ENCODE peak calls at places on chromosomes 12 and 14, in six cellular contexts. One of them, this sample, is unnamed.

GRCh38 chr12:128387811-128388422 is 120.9 kb downstream of the TMEM132C start:
- DNase-seq in HCT116: no peak
- DNase-seq in neural progenitor cell: peak
- DNase-seq in psoas muscle: peak
- DNase-seq in AG04450: no peak
- DNase-seq in transverse colon: peak
- DNase-seq in this sample: peak

GRCh38 chr14:31561155-31561846 is at the start of gene NUBPL:
- DNase-seq in HCT116: peak
- DNase-seq in neural progenitor cell: peak
- DNase-seq in psoas muscle: peak
- DNase-seq in AG04450: peak
- DNase-seq in transverse colon: peak
- DNase-seq in this sample: peak

GRCh38 chr14:61219256-61219655 is 61.9 kb downstream of the TMEM30B start:
- DNase-seq in HCT116: no peak
- DNase-seq in neural progenitor cell: no peak
- DNase-seq in psoas muscle: no peak
- DNase-seq in AG04450: no peak
- DNase-seq in transverse colon: no peak
- DNase-seq in this sample: no peak

GRCh38 chr12:15209782-15210181 is 11.4 kb downstream of the RERG start:
- DNase-seq in HCT116: no peak
- DNase-seq in neural progenitor cell: no peak
- DNase-seq in psoas muscle: no peak
- DNase-seq in AG04450: no peak
- DNase-seq in transverse colon: no peak
- DNase-seq in this sample: no peak

GRCh38 chr12:99019798-99020197 is 374.7 kb downstream of the APAF1 start:
- DNase-seq in HCT116: no peak
- DNase-seq in neural progenitor cell: no peak
- DNase-seq in psoas muscle: no peak
- DNase-seq in AG04450: no peak
- DNase-seq in transverse colon: no peak
- DNase-seq in this sample: no peak

GRCh38 chr12:130880411-130880885 is 8.6 kb downstream of the RAN start:
- DNase-seq in HCT116: no peak
- DNase-seq in neural progenitor cell: no peak
- DNase-seq in psoas muscle: no peak
- DNase-seq in AG04450: no peak
- DNase-seq in transverse colon: no peak
- DNase-seq in this sample: no peak

GRCh38 chr14:98494582-98494981 is 777.4 kb downstream of the BCL11B start:
- DNase-seq in HCT116: no peak
- DNase-seq in neural progenitor cell: no peak
- DNase-seq in psoas muscle: no peak
- DNase-seq in AG04450: no peak
- DNase-seq in transverse colon: no peak
- DNase-seq in this sample: no peak

GRCh38 chr12:65867428-65867827 is 43.1 kb downstream of the HMGA2 start:
- DNase-seq in HCT116: no peak
- DNase-seq in neural progenitor cell: no peak
- DNase-seq in psoas muscle: no peak
- DNase-seq in AG04450: no peak
- DNase-seq in transverse colon: no peak
- DNase-seq in this sample: no peak

GRCh38 chr14:77088219-77088618 is 9.8 kb upstream of the CIPC start:
- DNase-seq in HCT116: peak
- DNase-seq in neural progenitor cell: peak
- DNase-seq in psoas muscle: no peak
- DNase-seq in AG04450: no peak
- DNase-seq in transverse colon: peak
- DNase-seq in this sample: no peak

GRCh38 chr14:36570065-36570464 is 12.3 kb downstream of the NKX2-8 start:
- DNase-seq in HCT116: no peak
- DNase-seq in neural progenitor cell: no peak
- DNase-seq in psoas muscle: no peak
- DNase-seq in AG04450: no peak
- DNase-seq in transverse colon: no peak
- DNase-seq in this sample: no peak

GRCh38 chr12:4979737-4980136 is 63.9 kb upstream of the KCNA5 start:
- DNase-seq in HCT116: no peak
- DNase-seq in neural progenitor cell: no peak
- DNase-seq in psoas muscle: no peak
- DNase-seq in AG04450: no peak
- DNase-seq in transverse colon: no peak
- DNase-seq in this sample: no peak

GRCh38 chr14:89283327-89284060 is 133.5 kb downstream of the FOXN3 start:
- DNase-seq in HCT116: no peak
- DNase-seq in neural progenitor cell: no peak
- DNase-seq in psoas muscle: no peak
- DNase-seq in AG04450: no peak
- DNase-seq in transverse colon: no peak
- DNase-seq in this sample: no peak

GRCh38 chr14:94354638-94355185 is 31.6 kb upstream of the SERPINA6 start:
- DNase-seq in HCT116: no peak
- DNase-seq in neural progenitor cell: no peak
- DNase-seq in psoas muscle: no peak
- DNase-seq in AG04450: no peak
- DNase-seq in transverse colon: no peak
- DNase-seq in this sample: no peak

GRCh38 chr14:94360945-94361565 is 27.3 kb downstream of the SERPINA1 start:
- DNase-seq in HCT116: no peak
- DNase-seq in neural progenitor cell: no peak
- DNase-seq in psoas muscle: no peak
- DNase-seq in AG04450: no peak
- DNase-seq in transverse colon: no peak
- DNase-seq in this sample: no peak

GRCh38 chr14:94357166-94357565 is 31.2 kb downstream of the SERPINA1 start:
- DNase-seq in HCT116: no peak
- DNase-seq in neural progenitor cell: no peak
- DNase-seq in psoas muscle: no peak
- DNase-seq in AG04450: no peak
- DNase-seq in transverse colon: no peak
- DNase-seq in this sample: no peak

GRCh38 chr14:94356379-94357056 is 31.9 kb downstream of the SERPINA1 start:
- DNase-seq in HCT116: no peak
- DNase-seq in neural progenitor cell: no peak
- DNase-seq in psoas muscle: no peak
- DNase-seq in AG04450: no peak
- DNase-seq in transverse colon: no peak
- DNase-seq in this sample: no peak

GRCh38 chr14:94355191-94355794 is 32.2 kb upstream of the SERPINA6 start:
- DNase-seq in HCT116: no peak
- DNase-seq in neural progenitor cell: peak
- DNase-seq in psoas muscle: peak
- DNase-seq in AG04450: peak
- DNase-seq in transverse colon: peak
- DNase-seq in this sample: no peak
- TF ChIP-seq CTCF in HCT116: no peak
- TF ChIP-seq CTCF in neural progenitor cell: peak
- TF ChIP-seq CTCF in psoas muscle: no peak
- TF ChIP-seq CTCF in AG04450: peak
- TF ChIP-seq CTCF in transverse colon: peak
- TF ChIP-seq CTCF in this sample: peak

DNA sequence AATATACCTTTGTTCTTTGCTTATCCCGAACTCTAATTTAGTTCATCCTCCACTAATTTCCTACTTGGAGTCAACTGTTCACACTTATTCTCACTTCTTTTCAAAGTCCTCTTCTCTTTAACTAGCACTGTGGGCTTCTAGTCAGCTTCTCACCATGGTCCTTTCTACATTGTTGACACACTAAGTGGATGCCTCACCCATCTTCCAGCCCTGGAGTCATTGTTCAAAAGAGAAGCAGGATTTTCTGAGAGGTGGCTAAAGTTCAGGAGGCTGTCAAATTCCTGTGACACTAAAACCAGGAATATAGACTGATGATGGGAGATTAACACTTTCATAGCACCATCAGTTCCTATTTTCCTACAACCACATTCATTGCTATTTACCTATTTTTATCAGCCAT is 99.3 kb downstream of the PHLDA1 start:
- DNase-seq in HCT116: no peak
- DNase-seq in neural progenitor cell: no peak
- DNase-seq in psoas muscle: no peak
- DNase-seq in AG04450: no peak
- DNase-seq in transverse colon: no peak
- DNase-seq in this sample: no peak
- H3K27ac ChIP-seq in HCT116: peak
- H3K27ac ChIP-seq in neural progenitor cell: no peak
- H3K27ac ChIP-seq in psoas muscle: no peak
- H3K27ac ChIP-seq in AG04450: no peak
- H3K27ac ChIP-seq in transverse colon: no peak
- H3K27ac ChIP-seq in this sample: no peak

DNA sequence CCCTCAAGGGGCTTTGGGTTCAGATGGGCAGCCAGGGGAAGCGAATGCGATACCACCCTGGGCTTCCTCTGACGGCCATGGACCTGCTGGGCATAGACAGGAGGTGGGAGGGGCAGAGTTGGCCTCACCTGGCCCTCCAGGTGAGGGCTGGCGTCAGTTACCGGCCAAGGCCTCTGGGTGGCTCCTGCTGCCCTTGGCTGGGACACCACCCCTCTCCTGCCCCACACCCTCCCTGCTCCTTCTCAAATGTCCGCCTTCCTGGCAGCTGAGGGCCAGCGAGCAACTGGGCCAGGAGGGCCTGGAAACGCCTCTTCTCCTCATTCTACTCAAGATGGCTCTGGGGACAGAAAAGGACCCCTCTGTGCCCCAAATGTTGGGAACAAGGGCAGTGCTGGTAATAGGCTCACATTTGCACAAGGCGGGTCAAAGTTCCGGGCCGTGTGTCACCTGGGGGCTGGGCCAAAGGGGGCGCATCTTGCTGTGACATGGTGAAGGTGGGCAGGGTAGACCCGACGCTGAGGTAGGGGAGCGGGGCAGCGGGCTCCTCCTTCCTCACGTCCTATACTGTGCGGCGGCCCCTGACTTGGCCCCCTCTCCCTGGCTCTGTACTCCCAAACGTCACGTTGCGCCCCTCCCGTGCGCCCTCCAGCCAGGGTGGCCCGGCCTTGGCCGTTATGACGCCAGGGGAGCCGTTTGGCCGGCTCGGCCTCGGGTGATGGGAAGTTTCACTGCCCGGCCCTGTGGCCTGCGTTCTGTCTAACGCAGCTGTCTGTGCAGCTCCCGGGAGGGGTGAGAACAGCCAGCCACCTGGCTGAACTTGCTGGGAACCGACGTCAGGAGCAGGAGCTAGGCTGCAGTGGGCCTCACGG is 18.1 kb upstream of the DLK1 start:
- DNase-seq in HCT116: peak
- DNase-seq in neural progenitor cell: peak
- DNase-seq in psoas muscle: peak
- DNase-seq in AG04450: no peak
- DNase-seq in transverse colon: peak
- DNase-seq in this sample: no peak
- TF ChIP-seq CTCF in HCT116: peak
- TF ChIP-seq CTCF in neural progenitor cell: peak
- TF ChIP-seq CTCF in psoas muscle: no peak
- TF ChIP-seq CTCF in AG04450: no peak
- TF ChIP-seq CTCF in transverse colon: peak
- TF ChIP-seq CTCF in this sample: no peak

GRCh38 chr12:21888464-21888863 is 52.8 kb downstream of the ABCC9 start:
- DNase-seq in HCT116: no peak
- DNase-seq in neural progenitor cell: no peak
- DNase-seq in psoas muscle: no peak
- DNase-seq in AG04450: no peak
- DNase-seq in transverse colon: no peak
- DNase-seq in this sample: no peak
- H3K27ac ChIP-seq in HCT116: no peak
- H3K27ac ChIP-seq in neural progenitor cell: no peak
- H3K27ac ChIP-seq in psoas muscle: no peak
- H3K27ac ChIP-seq in AG04450: no peak
- H3K27ac ChIP-seq in transverse colon: no peak
- H3K27ac ChIP-seq in this sample: no peak

DNA sequence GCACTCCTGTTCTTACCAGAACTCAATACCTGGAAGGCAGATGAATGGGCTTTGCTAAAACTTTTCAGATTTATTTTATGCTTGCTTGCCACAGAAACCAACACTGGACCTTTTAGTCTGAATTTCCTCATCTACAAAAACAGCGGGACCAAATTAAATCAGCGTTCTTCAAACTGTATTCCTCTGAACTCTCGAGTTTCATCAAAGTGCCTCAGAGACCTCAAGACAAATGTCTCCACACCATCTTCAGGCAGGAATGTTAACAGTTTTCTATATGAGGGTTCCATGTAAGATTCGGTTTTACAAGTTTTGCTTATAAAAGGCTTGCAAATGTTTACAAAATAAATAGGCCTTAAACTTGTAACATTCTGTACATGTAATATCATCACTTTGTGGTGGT is 74.6 kb downstream of the MED13L start:
- DNase-seq in HCT116: no peak
- DNase-seq in neural progenitor cell: no peak
- DNase-seq in psoas muscle: no peak
- DNase-seq in AG04450: no peak
- DNase-seq in transverse colon: no peak
- DNase-seq in this sample: no peak
- TF ChIP-seq CTCF in HCT116: no peak
- TF ChIP-seq CTCF in neural progenitor cell: no peak
- TF ChIP-seq CTCF in psoas muscle: peak
- TF ChIP-seq CTCF in AG04450: peak
- TF ChIP-seq CTCF in transverse colon: no peak
- TF ChIP-seq CTCF in this sample: no peak

DNA sequence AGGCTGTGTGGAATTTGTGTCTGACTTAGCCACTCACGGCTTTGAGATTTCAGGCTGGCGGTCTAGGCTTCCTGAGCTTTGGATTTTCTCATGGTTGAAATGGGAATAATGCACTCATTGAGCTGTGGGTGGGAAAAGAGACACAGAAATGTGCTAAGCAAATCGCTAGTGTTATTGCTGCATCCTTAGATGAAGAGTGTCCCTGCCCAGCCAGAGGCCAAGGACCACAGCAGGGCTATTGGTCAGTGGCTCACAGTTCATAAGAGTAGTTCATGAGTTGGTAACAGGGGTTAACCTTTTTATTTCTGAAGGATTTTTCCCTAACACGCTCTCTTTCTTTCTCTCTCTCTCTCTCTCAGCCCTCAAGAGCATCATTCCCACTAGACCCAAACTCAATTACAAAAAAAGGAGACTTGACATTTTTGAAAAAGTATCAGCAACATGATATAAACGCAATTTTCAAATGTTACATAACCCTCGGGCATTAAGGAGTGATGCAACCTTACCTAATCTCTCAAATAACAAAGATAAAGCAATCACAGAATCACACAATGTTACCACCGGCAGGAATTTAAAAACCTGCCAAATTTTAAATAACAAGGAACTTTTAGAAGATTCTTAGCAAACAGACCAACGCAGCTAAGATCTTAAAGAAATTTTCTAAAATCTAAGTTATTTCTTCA is 36.7 kb upstream of the RMST start:
- DNase-seq in HCT116: no peak
- DNase-seq in neural progenitor cell: no peak
- DNase-seq in psoas muscle: no peak
- DNase-seq in AG04450: no peak
- DNase-seq in transverse colon: no peak
- DNase-seq in this sample: no peak
- H3K27ac ChIP-seq in HCT116: no peak
- H3K27ac ChIP-seq in neural progenitor cell: no peak
- H3K27ac ChIP-seq in psoas muscle: no peak
- H3K27ac ChIP-seq in AG04450: no peak
- H3K27ac ChIP-seq in transverse colon: no peak
- H3K27ac ChIP-seq in this sample: no peak

This sample was measured in dorsolateral prefrontal cortex.